ENCODE peak calls at places on chromosome 15, in ten cellular contexts. One of them, this sample, is unnamed.

GRCh38 chr15:101023501-101024110 is 104.4 kb downstream of the LRRK1 start:
- DNase-seq in fibroblast of mammary gland: no peak
- DNase-seq in pancreas: no peak
- DNase-seq in upper lobe of right lung: no peak
- DNase-seq in HCT116: no peak
- DNase-seq in PC-3: no peak
- DNase-seq in spleen: no peak
- DNase-seq in CD8-positive, alpha-beta T cell: no peak
- DNase-seq in ovary: no peak
- DNase-seq in stomach: peak; percentile 9
- DNase-seq in this sample: no peak

GRCh38 chr15:82030191-82030590 is 15.6 kb downstream of the MEX3B start:
- DNase-seq in fibroblast of mammary gland: no peak
- DNase-seq in pancreas: no peak
- DNase-seq in upper lobe of right lung: no peak
- DNase-seq in HCT116: no peak
- DNase-seq in PC-3: no peak
- DNase-seq in spleen: no peak
- DNase-seq in CD8-positive, alpha-beta T cell: no peak
- DNase-seq in ovary: no peak
- DNase-seq in stomach: no peak
- DNase-seq in this sample: no peak

GRCh38 chr15:51973775-51974174 is 2.2 kb upstream of the LEO1 start:
- DNase-seq in fibroblast of mammary gland: no peak
- DNase-seq in pancreas: no peak
- DNase-seq in upper lobe of right lung: no peak
- DNase-seq in HCT116: no peak
- DNase-seq in PC-3: no peak
- DNase-seq in spleen: no peak
- DNase-seq in CD8-positive, alpha-beta T cell: no peak
- DNase-seq in ovary: no peak
- DNase-seq in stomach: no peak
- DNase-seq in this sample: no peak

GRCh38 chr15:90836296-90836871 is 32.0 kb upstream of the FURIN start:
- DNase-seq in fibroblast of mammary gland: peak; percentile 79
- DNase-seq in pancreas: no peak
- DNase-seq in upper lobe of right lung: no peak
- DNase-seq in HCT116: no peak
- DNase-seq in PC-3: peak; percentile 41
- DNase-seq in spleen: no peak
- DNase-seq in CD8-positive, alpha-beta T cell: no peak
- DNase-seq in ovary: no peak
- DNase-seq in stomach: no peak
- DNase-seq in this sample: peak; percentile 71

GRCh38 chr15:31456329-31457060 is 129.9 kb downstream of the KLF13 start:
- DNase-seq in fibroblast of mammary gland: no peak
- DNase-seq in pancreas: no peak
- DNase-seq in upper lobe of right lung: peak; percentile 46
- DNase-seq in HCT116: no peak
- DNase-seq in PC-3: no peak
- DNase-seq in spleen: peak; percentile 41
- DNase-seq in CD8-positive, alpha-beta T cell: no peak
- DNase-seq in ovary: no peak
- DNase-seq in stomach: no peak
- DNase-seq in this sample: no peak

GRCh38 chr15:77580991-77581682 is 51.6 kb downstream of the LINGO1 start:
- DNase-seq in fibroblast of mammary gland: no peak
- DNase-seq in pancreas: no peak
- DNase-seq in upper lobe of right lung: no peak
- DNase-seq in HCT116: no peak
- DNase-seq in PC-3: no peak
- DNase-seq in spleen: no peak
- DNase-seq in CD8-positive, alpha-beta T cell: no peak
- DNase-seq in ovary: no peak
- DNase-seq in stomach: peak; percentile 60
- DNase-seq in this sample: peak; percentile 41

GRCh38 chr15:27846722-27847420 is 252.2 kb downstream of the OCA2 start:
- DNase-seq in fibroblast of mammary gland: no peak
- DNase-seq in pancreas: no peak
- DNase-seq in upper lobe of right lung: no peak
- DNase-seq in HCT116: no peak
- DNase-seq in PC-3: no peak
- DNase-seq in spleen: no peak
- DNase-seq in CD8-positive, alpha-beta T cell: no peak
- DNase-seq in ovary: no peak
- DNase-seq in stomach: no peak
- DNase-seq in this sample: no peak

GRCh38 chr15:78104566-78105500 is 12.5 kb downstream of the SH2D7 start:
- DNase-seq in fibroblast of mammary gland: no peak
- DNase-seq in pancreas: no peak
- DNase-seq in upper lobe of right lung: peak; percentile 37
- DNase-seq in HCT116: no peak
- DNase-seq in PC-3: no peak
- DNase-seq in spleen: peak; percentile 73
- DNase-seq in CD8-positive, alpha-beta T cell: no peak
- DNase-seq in ovary: no peak
- DNase-seq in stomach: no peak
- DNase-seq in this sample: no peak

GRCh38 chr15:68354268-68354667 is 76.7 kb downstream of the FEM1B start:
- DNase-seq in fibroblast of mammary gland: no peak
- DNase-seq in pancreas: no peak
- DNase-seq in upper lobe of right lung: no peak
- DNase-seq in HCT116: no peak
- DNase-seq in PC-3: no peak
- DNase-seq in spleen: peak; percentile 4
- DNase-seq in CD8-positive, alpha-beta T cell: no peak
- DNase-seq in ovary: no peak
- DNase-seq in stomach: no peak
- DNase-seq in this sample: no peak

GRCh38 chr15:89489376-89489775 is 7.0 kb downstream of the RHCG start:
- DNase-seq in fibroblast of mammary gland: no peak
- DNase-seq in pancreas: no peak
- DNase-seq in upper lobe of right lung: no peak
- DNase-seq in HCT116: no peak
- DNase-seq in PC-3: no peak
- DNase-seq in spleen: no peak
- DNase-seq in CD8-positive, alpha-beta T cell: no peak
- DNase-seq in ovary: no peak
- DNase-seq in stomach: no peak
- DNase-seq in this sample: no peak

GRCh38 chr15:58498821-58499580 is 67.2 kb downstream of the LIPC start:
- DNase-seq in fibroblast of mammary gland: peak; percentile 89
- DNase-seq in pancreas: no peak
- DNase-seq in upper lobe of right lung: no peak
- DNase-seq in HCT116: no peak
- DNase-seq in PC-3: no peak
- DNase-seq in spleen: no peak
- DNase-seq in CD8-positive, alpha-beta T cell: no peak
- DNase-seq in ovary: no peak
- DNase-seq in stomach: no peak
- DNase-seq in this sample: peak; percentile 32

GRCh38 chr15:72516734-72517133 is 42.6 kb downstream of the ARIH1 start:
- DNase-seq in fibroblast of mammary gland: no peak
- DNase-seq in pancreas: no peak
- DNase-seq in upper lobe of right lung: no peak
- DNase-seq in HCT116: no peak
- DNase-seq in PC-3: no peak
- DNase-seq in spleen: no peak
- DNase-seq in CD8-positive, alpha-beta T cell: no peak
- DNase-seq in ovary: no peak
- DNase-seq in stomach: no peak
- DNase-seq in this sample: no peak

GRCh38 chr15:57485869-57486268 is 105.8 kb upstream of the MYZAP start:
- DNase-seq in fibroblast of mammary gland: peak; percentile 83
- DNase-seq in pancreas: peak; percentile 81
- DNase-seq in upper lobe of right lung: peak; percentile 80
- DNase-seq in HCT116: peak; percentile 79
- DNase-seq in PC-3: peak; percentile 90
- DNase-seq in spleen: no peak
- DNase-seq in CD8-positive, alpha-beta T cell: no peak
- DNase-seq in ovary: no peak
- DNase-seq in stomach: peak; percentile 61
- DNase-seq in this sample: peak; percentile 96

GRCh38 chr15:90000175-90000923 is 775 bp upstream of the ZNF710 start:
- DNase-seq in fibroblast of mammary gland: peak; percentile 26
- DNase-seq in pancreas: peak; percentile 55
- DNase-seq in upper lobe of right lung: peak; percentile 81
- DNase-seq in HCT116: no peak
- DNase-seq in PC-3: no peak
- DNase-seq in spleen: peak; percentile 87
- DNase-seq in CD8-positive, alpha-beta T cell: no peak
- DNase-seq in ovary: peak; percentile 62
- DNase-seq in stomach: no peak
- DNase-seq in this sample: peak; percentile 38

GRCh38 chr15:43901485-43901884 is 74.7 kb downstream of the WDR76 start:
- DNase-seq in fibroblast of mammary gland: no peak
- DNase-seq in pancreas: no peak
- DNase-seq in upper lobe of right lung: no peak
- DNase-seq in HCT116: no peak
- DNase-seq in PC-3: no peak
- DNase-seq in spleen: no peak
- DNase-seq in CD8-positive, alpha-beta T cell: no peak
- DNase-seq in ovary: no peak
- DNase-seq in stomach: no peak
- DNase-seq in this sample: no peak

GRCh38 chr15:43900964-43901363 is 74.2 kb downstream of the WDR76 start:
- DNase-seq in fibroblast of mammary gland: no peak
- DNase-seq in pancreas: no peak
- DNase-seq in upper lobe of right lung: no peak
- DNase-seq in HCT116: no peak
- DNase-seq in PC-3: no peak
- DNase-seq in spleen: no peak
- DNase-seq in CD8-positive, alpha-beta T cell: no peak
- DNase-seq in ovary: no peak
- DNase-seq in stomach: no peak
- DNase-seq in this sample: no peak

GRCh38 chr15:43899928-43900327 is 73.1 kb downstream of the WDR76 start:
- DNase-seq in fibroblast of mammary gland: no peak
- DNase-seq in pancreas: no peak
- DNase-seq in upper lobe of right lung: no peak
- DNase-seq in HCT116: no peak
- DNase-seq in PC-3: no peak
- DNase-seq in spleen: no peak
- DNase-seq in CD8-positive, alpha-beta T cell: no peak
- DNase-seq in ovary: no peak
- DNase-seq in stomach: no peak
- DNase-seq in this sample: no peak

GRCh38 chr15:43905755-43906154 is 79.0 kb downstream of the WDR76 start:
- DNase-seq in fibroblast of mammary gland: no peak
- DNase-seq in pancreas: no peak
- DNase-seq in upper lobe of right lung: no peak
- DNase-seq in HCT116: no peak
- DNase-seq in PC-3: peak; percentile 60
- DNase-seq in spleen: no peak
- DNase-seq in CD8-positive, alpha-beta T cell: no peak
- DNase-seq in ovary: no peak
- DNase-seq in stomach: no peak
- DNase-seq in this sample: peak; percentile 79

GRCh38 chr15:43903864-43904290 is 77.1 kb downstream of the WDR76 start:
- DNase-seq in fibroblast of mammary gland: peak; percentile 65
- DNase-seq in pancreas: peak; percentile 54
- DNase-seq in upper lobe of right lung: no peak
- DNase-seq in HCT116: peak; percentile 56
- DNase-seq in PC-3: peak; percentile 90
- DNase-seq in spleen: no peak
- DNase-seq in CD8-positive, alpha-beta T cell: peak; percentile 37
- DNase-seq in ovary: peak; percentile 46
- DNase-seq in stomach: peak; percentile 42
- DNase-seq in this sample: peak; percentile 61
- TF ChIP-seq CTCF in fibroblast of mammary gland: peak; percentile 81
- TF ChIP-seq CTCF in pancreas: peak; percentile 64
- TF ChIP-seq CTCF in upper lobe of right lung: peak; percentile 73
- TF ChIP-seq CTCF in HCT116: peak; percentile 76
- TF ChIP-seq CTCF in PC-3: peak; percentile 96
- TF ChIP-seq CTCF in spleen: peak; percentile 72
- TF ChIP-seq CTCF in CD8-positive, alpha-beta T cell: peak; percentile 62
- TF ChIP-seq CTCF in ovary: peak; percentile 35
- TF ChIP-seq CTCF in stomach: peak; percentile 71
- TF ChIP-seq CTCF in this sample: peak; percentile 82

DNA sequence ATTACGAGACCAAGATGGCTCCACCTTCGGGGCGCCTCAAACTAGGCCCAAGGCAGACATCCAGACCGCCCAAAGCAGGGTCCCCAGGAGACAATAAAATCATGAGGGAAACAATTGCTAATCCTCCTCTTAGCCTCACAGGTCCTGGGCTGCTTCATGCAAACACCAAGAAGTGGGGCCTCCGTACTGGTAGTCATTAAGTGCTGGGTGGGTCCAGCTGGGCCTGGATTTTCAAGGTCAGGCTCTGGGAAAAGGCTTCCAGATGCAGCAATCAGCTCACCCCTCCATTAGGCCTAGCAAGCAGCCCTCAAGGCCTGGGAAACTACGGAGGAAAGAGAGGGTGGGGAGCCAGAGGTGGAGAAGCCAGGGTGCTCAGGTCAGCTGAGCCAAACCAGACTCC is 634 bp downstream of the FBXL22 start:
- DNase-seq in fibroblast of mammary gland: no peak
- DNase-seq in pancreas: no peak
- DNase-seq in upper lobe of right lung: no peak
- DNase-seq in HCT116: no peak
- DNase-seq in PC-3: no peak
- DNase-seq in spleen: no peak
- DNase-seq in CD8-positive, alpha-beta T cell: no peak
- DNase-seq in ovary: peak; percentile 65
- DNase-seq in stomach: no peak
- DNase-seq in this sample: no peak
- H3K4me3 ChIP-seq in fibroblast of mammary gland: no peak overlapping the region
- H3K4me3 ChIP-seq in pancreas: no peak overlapping the region
- H3K4me3 ChIP-seq in upper lobe of right lung: peak overlapping the region; percentile 28
- H3K4me3 ChIP-seq in HCT116: no peak overlapping the region
- H3K4me3 ChIP-seq in PC-3: no peak overlapping the region
- H3K4me3 ChIP-seq in spleen: no peak overlapping the region
- H3K4me3 ChIP-seq in CD8-positive, alpha-beta T cell: no peak overlapping the region
- H3K4me3 ChIP-seq in ovary: peak overlapping the region; percentile 35
- H3K4me3 ChIP-seq in stomach: peak overlapping the region; percentile 68
- H3K4me3 ChIP-seq in this sample: no peak overlapping the region

DNA sequence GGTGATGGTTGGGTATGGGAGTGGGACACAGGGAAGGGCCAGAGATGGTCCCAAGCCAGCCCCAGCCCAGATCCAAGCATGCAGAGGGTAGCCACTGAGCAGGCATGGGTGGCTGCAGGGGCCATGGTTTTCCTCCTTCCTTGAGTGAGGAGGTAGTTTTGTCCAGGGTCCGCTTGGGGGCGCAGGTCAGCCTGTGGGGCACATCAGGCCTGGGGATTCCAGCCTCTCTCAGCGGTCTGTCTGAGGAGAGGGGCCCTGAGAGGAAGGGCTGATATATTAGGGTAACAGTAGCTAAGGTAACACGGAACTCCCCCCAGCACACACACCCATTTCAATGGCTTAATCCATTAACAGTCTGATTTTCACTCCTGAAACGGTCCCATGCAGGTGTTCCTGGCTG is 22.7 kb upstream of the LCTL start:
- DNase-seq in fibroblast of mammary gland: no peak
- DNase-seq in pancreas: no peak
- DNase-seq in upper lobe of right lung: no peak
- DNase-seq in HCT116: no peak
- DNase-seq in PC-3: no peak
- DNase-seq in spleen: no peak
- DNase-seq in CD8-positive, alpha-beta T cell: no peak
- DNase-seq in ovary: no peak
- DNase-seq in stomach: no peak
- DNase-seq in this sample: no peak
- TF ChIP-seq CTCF in fibroblast of mammary gland: no peak
- TF ChIP-seq CTCF in pancreas: no peak
- TF ChIP-seq CTCF in upper lobe of right lung: no peak
- TF ChIP-seq CTCF in HCT116: peak; percentile 52
- TF ChIP-seq CTCF in PC-3: no peak
- TF ChIP-seq CTCF in spleen: no peak
- TF ChIP-seq CTCF in CD8-positive, alpha-beta T cell: no peak
- TF ChIP-seq CTCF in ovary: no peak
- TF ChIP-seq CTCF in stomach: no peak
- TF ChIP-seq CTCF in this sample: no peak

GRCh38 chr15:39680868-39681267 is 100.0 kb downstream of the THBS1 start:
- DNase-seq in fibroblast of mammary gland: no peak
- DNase-seq in pancreas: no peak
- DNase-seq in upper lobe of right lung: no peak
- DNase-seq in HCT116: no peak
- DNase-seq in PC-3: no peak
- DNase-seq in spleen: no peak
- DNase-seq in CD8-positive, alpha-beta T cell: no peak
- DNase-seq in ovary: no peak
- DNase-seq in stomach: no peak
- DNase-seq in this sample: no peak
- H3K4me3 ChIP-seq in fibroblast of mammary gland: no peak overlapping the region
- H3K4me3 ChIP-seq in pancreas: no peak overlapping the region
- H3K4me3 ChIP-seq in upper lobe of right lung: no peak overlapping the region
- H3K4me3 ChIP-seq in HCT116: no peak overlapping the region
- H3K4me3 ChIP-seq in PC-3: no peak overlapping the region
- H3K4me3 ChIP-seq in spleen: no peak overlapping the region
- H3K4me3 ChIP-seq in CD8-positive, alpha-beta T cell: no peak overlapping the region
- H3K4me3 ChIP-seq in ovary: no peak overlapping the region
- H3K4me3 ChIP-seq in stomach: no peak overlapping the region
- H3K4me3 ChIP-seq in this sample: no peak overlapping the region

This sample was measured in epithelial cell of esophagus.